ENCODE peak calls at places on chromosomes 6 and 20, in four cellular contexts. P is heart right ventricle, T is H9, Q is psoas muscle. Y is an unnamed sample.

GRCh38 chr6:35080821-35081425 is 60.2 kb downstream of the TCP11 start:
- DNase-seq in P (no peak), T (no peak), Q (no peak), Y (no peak)

GRCh38 chr6:119979862-119980261 is 630.3 kb upstream of the MAN1A1 start:
- DNase-seq in P (no peak), T (no peak), Q (no peak), Y (no peak)

GRCh38 chr6:31736026-31736767 is at the start of gene CLIC1:
- DNase-seq in P (peak), T (peak), Q (peak), Y (peak)

GRCh38 chr6:75220365-75220764 is 14.5 kb upstream of the COL12A1 start:
- DNase-seq in P (no peak), T (no peak), Q (no peak), Y (no peak)

GRCh38 chr6:106501836-106502447 is 127.4 kb downstream of the RTN4IP1 start:
- DNase-seq in P (no peak), T (no peak), Q (no peak), Y (no peak)

GRCh38 chr6:68122032-68122431 is 513.0 kb upstream of the ADGRB3 start:
- DNase-seq in P (no peak), T (no peak), Q (no peak), Y (no peak)

GRCh38 chr20:46157076-46157592 is 39.0 kb downstream of the CD40 start:
- DNase-seq in P (no peak), T (no peak), Q (no peak), Y (no peak)

GRCh38 chr6:25449774-25450173 is 170.6 kb downstream of the CARMIL1 start:
- DNase-seq in P (no peak), T (peak), Q (no peak), Y (no peak)

GRCh38 chr6:7219310-7219709 is 93.7 kb downstream of the SSR1 start:
- DNase-seq in P (peak), T (no peak), Q (peak), Y (peak)

GRCh38 chr6:41355952-41356351 is 20.5 kb downstream of the NCR2 start:
- DNase-seq in P (no peak), T (no peak), Q (no peak), Y (no peak)

GRCh38 chr6:31399589-31400466 is 3.6 kb upstream of the MICA start:
- DNase-seq in P (peak), T (peak), Q (peak), Y (peak)

GRCh38 chr6:150846641-150847040 is 18.9 kb upstream of the MTHFD1L start:
- DNase-seq in P (no peak), T (no peak), Q (no peak), Y (no peak)

GRCh38 chr20:34708621-34709043 is 4.5 kb downstream of the TP53INP2 start:
- DNase-seq in P (peak), T (peak), Q (peak), Y (peak)

GRCh38 chr6:22411408-22412105 is 114.7 kb upstream of the PRL start:
- DNase-seq in P (no peak), T (no peak), Q (no peak), Y (no peak)
- H3K27ac ChIP-seq in P (no peak), T (no peak), Q (no peak), Y (peak)

GRCh38 chr6:159311618-159312017 is 142.4 kb downstream of the FNDC1 start:
- DNase-seq in P (no peak), T (no peak), Q (no peak), Y (no peak)
- H3K27ac ChIP-seq in P (no peak), T (no peak), Q (no peak), Y (no peak)

GRCh38 chr6:148749678-148750077 is 2.8 kb downstream of the UST start:
- DNase-seq in P (no peak), T (no peak), Q (no peak), Y (no peak)
- H3K27ac ChIP-seq in P (no peak), T (no peak), Q (no peak), Y (no peak)

GRCh38 chr6:40348591-40348990 is 238.6 kb downstream of the LRFN2 start:
- DNase-seq in P (no peak), T (peak), Q (no peak), Y (no peak)

GRCh38 chr6:40346241-40346640 is 240.9 kb downstream of the LRFN2 start:
- DNase-seq in P (no peak), T (no peak), Q (no peak), Y (no peak)

GRCh38 chr6:40349566-40350192 is 237.5 kb downstream of the LRFN2 start:
- DNase-seq in P (no peak), T (peak), Q (no peak), Y (no peak)

GRCh38 chr6:40349092-40349491 is 238.1 kb downstream of the LRFN2 start:
- DNase-seq in P (no peak), T (peak), Q (no peak), Y (no peak)

DNA sequence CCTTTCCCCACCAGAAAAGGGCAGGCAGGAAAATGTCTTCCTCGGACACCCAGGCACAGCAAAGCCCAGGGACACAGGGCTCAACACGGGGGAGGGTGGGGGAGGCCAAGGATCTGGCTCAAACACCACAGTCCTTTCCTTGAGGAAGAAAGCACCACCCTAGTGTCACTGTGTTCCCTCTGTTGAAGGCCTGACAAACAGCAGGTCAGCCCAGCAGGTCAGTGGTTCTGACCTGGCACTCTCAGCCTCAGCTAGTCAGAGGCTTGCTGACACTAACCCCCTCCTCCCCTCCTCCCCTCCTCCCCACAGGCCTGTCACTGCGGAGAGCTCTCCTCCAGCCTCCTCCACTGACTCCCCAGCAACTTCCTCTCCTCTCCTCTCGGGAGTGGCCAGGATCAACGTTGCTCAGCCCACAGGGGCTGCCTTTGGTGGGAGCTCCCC is 239.6 kb downstream of the LRFN2 start:
- DNase-seq in P (no peak), T (peak), Q (no peak), Y (no peak)
- H3K27ac ChIP-seq in P (no peak), T (no peak), Q (no peak), Y (no peak)

GRCh38 chr20:22925613-22925983 is 109.5 kb upstream of the SSTR4 start:
- DNase-seq in P (no peak), T (no peak), Q (no peak), Y (no peak)
- H3K27ac ChIP-seq in P (no peak), T (no peak), Q (no peak), Y (no peak)

Y was measured in hepatocyte.